ENCODE peak calls at places on chromosomes 4 and X, in four cellular contexts. E is cardiac muscle cell, H is heart left ventricle, O is Panc1. A is an unnamed sample.

GRCh38 chr4:77418333-77418732 is 187.3 kb upstream of the CXCL13 start:
- DNase-seq in O (no peak), E (no peak), H (no peak), A (no peak)

GRCh38 chr4:80507507-80507906 is 172.0 kb downstream of the CFAP299 start:
- DNase-seq in O (no peak), H (no peak), E (no peak), A (no peak)

GRCh38 chrX:121308276-121308805 is 260.9 kb downstream of the GLUD2 start:
- DNase-seq in E (peak; percentile 24), O (peak; percentile 17), H (no peak), A (peak; percentile 43)

GRCh38 chrX:1378306-1378758 is 13.6 kb downstream of the SLC25A6 start:
- DNase-seq in E (no peak), H (no peak), O (no peak), A (no peak)

GRCh38 chrX:80550722-80551121 is 130.5 kb downstream of the TENT5D start:
- DNase-seq in O (no peak), H (no peak), E (peak; percentile 1), A (no peak)

GRCh38 chr4:15336410-15337184 is 91.2 kb upstream of the C1QTNF7 start:
- DNase-seq in E (no peak), H (no peak), O (no peak), A (no peak)

GRCh38 chr4:167854881-167855280 is 237.5 kb upstream of the ANXA10 start:
- DNase-seq in H (no peak), E (no peak), O (no peak), A (no peak)

GRCh38 chrX:69000857-69001256 is 164.4 kb downstream of the PJA1 start:
- DNase-seq in O (no peak), H (no peak), E (no peak), A (no peak)

GRCh38 chr4:68948044-68948743 is 3.4 kb downstream of the UGT2A3 start:
- DNase-seq in E (no peak), O (no peak), H (no peak), A (no peak)

GRCh38 chr4:68951078-68951805 is at the start of gene UGT2A3:
- DNase-seq in E (no peak), O (no peak), H (no peak), A (no peak)

GRCh38 chr4:68950033-68950432 is 1.6 kb downstream of the UGT2A3 start:
- DNase-seq in E (no peak), H (no peak), O (no peak), A (no peak)

GRCh38 chr4:68951806-68952585 is 392 bp upstream of the UGT2A3 start:
- DNase-seq in H (no peak), O (no peak), E (no peak), A (no peak)

DNA sequence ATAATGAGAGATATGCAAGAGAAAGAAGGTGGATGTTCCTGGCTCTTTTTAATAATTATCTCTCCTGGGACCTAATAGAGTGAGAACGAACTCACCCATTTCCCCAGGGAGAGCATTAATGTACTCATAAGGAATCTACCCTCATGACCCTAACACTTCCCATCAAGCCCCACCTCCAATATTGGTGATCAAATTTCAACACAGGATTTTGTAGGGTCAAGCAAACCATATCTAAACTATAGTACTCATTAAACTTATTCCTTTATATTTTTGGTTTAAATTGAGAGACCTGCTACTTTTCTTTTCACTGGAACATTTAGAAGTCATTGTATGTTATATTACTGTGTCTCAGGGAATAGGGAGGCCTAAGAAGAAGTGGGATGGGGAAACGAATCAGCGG is 2.6 kb downstream of the UGT2A3 start:
- DNase-seq in E (no peak), H (no peak), O (no peak), A (no peak)
- H3K4me1 ChIP-seq in E (peaks cover 16% of the 10 kb centered on the region), H (no peaks in the 10 kb centered on the region), O (no peaks in the 10 kb centered on the region), A (no peaks in the 10 kb centered on the region)

DNA sequence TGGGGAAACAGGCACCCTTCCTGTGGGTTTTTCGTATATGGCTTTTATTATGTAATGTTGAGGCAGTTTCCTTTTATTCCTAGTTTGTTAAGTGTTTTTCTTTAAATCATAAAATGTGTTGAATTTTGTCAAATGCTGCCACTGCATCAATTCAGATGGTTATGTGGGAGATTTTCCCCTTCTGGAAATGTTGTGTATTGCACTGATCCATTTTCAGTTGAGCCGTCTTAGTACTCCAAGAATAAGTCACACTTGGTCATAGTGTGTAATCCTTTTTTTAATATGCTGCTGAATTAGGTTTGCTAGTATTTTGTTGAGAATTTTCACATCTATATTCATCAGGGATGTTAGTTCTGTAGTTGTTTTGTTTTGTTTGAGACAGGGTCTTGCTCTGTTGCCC is 9.5 kb upstream of the CTBP1 start:
- DNase-seq in E (no peak), H (no peak), O (no peak), A (no peak)
- H3K27ac ChIP-seq in E (no peak overlapping the region), H (no peak overlapping the region), O (no peak overlapping the region), A (no peak overlapping the region)

DNA sequence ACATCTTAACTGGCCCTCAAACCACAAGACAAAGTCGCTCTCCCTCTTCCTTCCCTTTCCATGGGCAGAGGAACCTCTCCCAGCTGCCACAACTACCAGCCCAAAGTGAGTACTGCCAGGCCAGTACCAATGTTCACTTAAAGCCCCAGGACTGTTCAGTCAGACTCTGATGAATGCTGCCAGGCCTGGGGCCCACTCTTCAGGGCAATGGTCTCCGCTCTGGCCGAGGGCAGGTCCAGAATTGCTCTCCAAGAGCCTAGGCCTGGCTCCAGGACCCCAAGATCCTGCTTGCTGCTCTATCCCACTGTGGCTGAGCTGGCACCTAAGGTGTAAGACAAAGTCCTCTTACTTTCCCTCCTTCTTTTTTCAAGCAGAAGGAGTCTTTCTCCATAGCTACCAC is 790.9 kb downstream of the KLHL13 start:
- DNase-seq in O (no peak), E (no peak), H (no peak), A (no peak)
- TF ChIP-seq CTCF in O (no peak), E (no peak), H (no peak), A (no peak)

GRCh38 chr4:145101091-145101490 is 3.0 kb downstream of the ABCE1 start:
- DNase-seq in E (no peak), H (no peak), O (no peak), A (no peak)
- H3K4me1 ChIP-seq in E (peaks cover 8% of the 10 kb centered on the region), H (peaks cover 34% of the 10 kb centered on the region), O (peaks cover 12% of the 10 kb centered on the region), A (peaks cover 19% of the 10 kb centered on the region)

DNA sequence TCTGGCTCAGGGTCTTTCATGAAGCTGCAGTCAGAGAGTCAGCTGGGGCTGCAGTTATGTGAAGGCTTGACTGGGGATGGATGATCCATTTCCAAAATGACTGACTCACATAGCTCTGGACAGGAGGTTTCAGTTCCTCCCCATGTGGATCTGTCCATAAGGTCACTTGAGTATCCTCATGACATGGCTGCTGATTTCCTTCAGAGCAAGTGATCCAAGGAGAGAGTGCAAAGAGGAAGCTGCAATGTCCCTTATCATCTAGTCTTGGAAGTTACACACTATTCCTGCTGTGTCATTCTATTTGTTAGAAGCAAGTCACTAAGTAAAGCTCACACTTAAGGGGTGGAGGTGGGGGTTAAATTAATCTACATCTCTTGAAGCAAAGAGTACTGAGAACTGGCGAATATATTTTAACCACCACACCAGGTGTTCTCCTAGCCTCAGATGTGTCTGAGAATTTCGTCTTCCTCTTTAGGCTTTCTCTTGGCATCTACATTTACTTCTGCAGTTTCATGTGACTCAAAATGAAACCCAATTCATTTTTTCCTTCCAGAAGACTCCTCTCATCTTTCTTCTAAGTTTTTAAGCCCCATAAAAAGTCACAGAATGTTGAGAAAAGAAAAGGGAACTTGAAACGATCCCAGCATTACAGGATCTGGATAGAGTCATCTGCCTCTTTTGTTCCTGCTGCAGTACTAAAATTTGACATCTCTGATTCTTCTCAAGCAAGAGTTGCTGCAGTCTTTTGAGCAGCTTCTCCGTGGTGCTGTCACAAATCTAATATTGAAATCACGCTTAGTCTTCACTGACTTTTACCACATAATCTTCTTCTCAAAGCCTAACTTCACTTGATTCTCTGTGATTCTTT is 3.8 kb upstream of the GRPR start:
- DNase-seq in H (no peak), O (no peak), E (no peak), A (no peak)
- H3K27ac ChIP-seq in H (no peak overlapping the region), O (no peak overlapping the region), E (no peak overlapping the region), A (no peak overlapping the region)

GRCh38 chrX:8755116-8755515 is 23.2 kb upstream of the ANOS1 start:
- DNase-seq in H (no peak), E (no peak), O (no peak), A (no peak)
- TF ChIP-seq CTCF in H (no peak), E (no peak), O (no peak), A (no peak)

GRCh38 chr4:165627548-165627947 is 245.5 kb upstream of the TLL1 start:
- DNase-seq in E (no peak), O (no peak), H (no peak), A (no peak)

GRCh38 chr4:165627128-165627527 is 245.9 kb upstream of the TLL1 start:
- DNase-seq in E (no peak), H (no peak), O (no peak), A (no peak)

GRCh38 chr4:165626316-165626715 is 246.7 kb upstream of the TLL1 start:
- DNase-seq in E (no peak), O (no peak), H (no peak), A (no peak)

GRCh38 chr4:165625281-165625680 is 246.5 kb downstream of the CPE start:
- DNase-seq in E (no peak), O (no peak), H (no peak), A (no peak)

GRCh38 chr4:165621983-165622382 is 243.2 kb downstream of the CPE start:
- DNase-seq in O (no peak), H (no peak), E (no peak), A (no peak)
- H3K4me1 ChIP-seq in O (no peaks in the 10 kb centered on the region), H (no peaks in the 10 kb centered on the region), E (no peaks in the 10 kb centered on the region), A (no peaks in the 10 kb centered on the region)

GRCh38 chr4:54658321-54659093 is 750 bp downstream of the KIT start:
- DNase-seq in E (peak; percentile 78), O (no peak), H (peak; percentile 53), A (peak; percentile 49)

GRCh38 chr4:54660145-54660535 is 2.4 kb downstream of the KIT start:
- DNase-seq in O (no peak), E (no peak), H (no peak), A (no peak)

GRCh38 chr4:54657194-54657555 is 582 bp upstream of the KIT start:
- DNase-seq in E (peak; percentile 8), O (no peak), H (no peak), A (no peak)

GRCh38 chr4:54659213-54660144 is 1.7 kb downstream of the KIT start:
- DNase-seq in H (peak; percentile 30), E (peak; percentile 47), O (no peak), A (no peak)

GRCh38 chr4:54657556-54658313 is at the start of gene KIT:
- DNase-seq in H (peak; percentile 47), E (peak; percentile 85), O (no peak), A (peak; percentile 25)
- H3K27ac ChIP-seq in H (peak within 1 kb of the TSS; percentile 39), E (no peak within 1 kb of the TSS), O (no peak within 1 kb of the TSS), A (no peak within 1 kb of the TSS)

GRCh38 chrX:102712967-102713677 is 874 bp downstream of the GPRASP2 start:
- DNase-seq in E (peak; percentile 35), H (peak; percentile 55), O (peak; percentile 13), A (peak; percentile 82)
- TF ChIP-seq CTCF in E (peak; percentile 61), H (peak; percentile 32), O (peak; percentile 84), A (peak; percentile 67)

A was measured in adrenal gland.